ENCODE peak calls at places on chromosome 19, in six cellular contexts. F, V, M, H, X and G are unnamed samples.

GRCh38 chr19:19468424-19469050 is 46.8 kb downstream of the TSSK6 start:
- DNase-seq in F (no peak), V (no peak), M (no peak), H (no peak), X (peak; percentile 43), G (no peak)

GRCh38 chr19:29079331-29079730 is 133.6 kb downstream of the UQCRFS1 start:
- DNase-seq in F (no peak), V (no peak), M (peak; percentile 30), H (no peak), X (no peak), G (no peak)

GRCh38 chr19:6023085-6023682 is 45.2 kb upstream of the RANBP3 start:
- DNase-seq in F (no peak), V (peak; percentile 71), M (no peak), H (no peak), X (peak; percentile 58), G (no peak)

GRCh38 chr19:46732966-46733692 is 12.7 kb upstream of the FKRP start:
- DNase-seq in F (no peak), V (peak; percentile 44), M (no peak), H (no peak), X (peak; percentile 76), G (no peak)

GRCh38 chr19:45515081-45515624 is 7.9 kb downstream of the VASP start:
- DNase-seq in F (no peak), V (no peak), M (no peak), H (no peak), X (no peak), G (no peak)

GRCh38 chr19:54388001-54388802 is 23.5 kb upstream of the LAIR1 start:
- DNase-seq in F (no peak), V (no peak), M (no peak), H (no peak), X (no peak), G (no peak)

GRCh38 chr19:55376381-55376933 is at the start of gene TMEM190:
- DNase-seq in F (peak; percentile 71), V (no peak), M (no peak), H (peak; percentile 76), X (no peak), G (peak; percentile 86)

GRCh38 chr19:12162882-12163806 is at the start of gene ZNF136:
- DNase-seq in F (peak; percentile 97), V (peak; percentile 95), M (peak; percentile 90), H (peak; percentile 93), X (peak; percentile 97), G (peak; percentile 98)

GRCh38 chr19:17041994-17042393 is 15.4 kb upstream of the CPAMD8 start:
- DNase-seq in F (no peak), V (peak; percentile 22), M (no peak), H (no peak), X (peak; percentile 15), G (no peak)

GRCh38 chr19:35641515-35642151 is at the start of gene ETV2:
- DNase-seq in F (peak; percentile 89), V (peak; percentile 42), M (no peak), H (peak; percentile 80), X (peak; percentile 35), G (peak; percentile 86)
- H2BK120ac ChIP-seq in F (no peak within 1 kb of the TSS), V (no peak within 1 kb of the TSS), M (peak within 1 kb of the TSS; percentile 89), H (peak within 1 kb of the TSS; percentile 43), X (peak within 1 kb of the TSS; percentile 86), G (no peak within 1 kb of the TSS)

DNA sequence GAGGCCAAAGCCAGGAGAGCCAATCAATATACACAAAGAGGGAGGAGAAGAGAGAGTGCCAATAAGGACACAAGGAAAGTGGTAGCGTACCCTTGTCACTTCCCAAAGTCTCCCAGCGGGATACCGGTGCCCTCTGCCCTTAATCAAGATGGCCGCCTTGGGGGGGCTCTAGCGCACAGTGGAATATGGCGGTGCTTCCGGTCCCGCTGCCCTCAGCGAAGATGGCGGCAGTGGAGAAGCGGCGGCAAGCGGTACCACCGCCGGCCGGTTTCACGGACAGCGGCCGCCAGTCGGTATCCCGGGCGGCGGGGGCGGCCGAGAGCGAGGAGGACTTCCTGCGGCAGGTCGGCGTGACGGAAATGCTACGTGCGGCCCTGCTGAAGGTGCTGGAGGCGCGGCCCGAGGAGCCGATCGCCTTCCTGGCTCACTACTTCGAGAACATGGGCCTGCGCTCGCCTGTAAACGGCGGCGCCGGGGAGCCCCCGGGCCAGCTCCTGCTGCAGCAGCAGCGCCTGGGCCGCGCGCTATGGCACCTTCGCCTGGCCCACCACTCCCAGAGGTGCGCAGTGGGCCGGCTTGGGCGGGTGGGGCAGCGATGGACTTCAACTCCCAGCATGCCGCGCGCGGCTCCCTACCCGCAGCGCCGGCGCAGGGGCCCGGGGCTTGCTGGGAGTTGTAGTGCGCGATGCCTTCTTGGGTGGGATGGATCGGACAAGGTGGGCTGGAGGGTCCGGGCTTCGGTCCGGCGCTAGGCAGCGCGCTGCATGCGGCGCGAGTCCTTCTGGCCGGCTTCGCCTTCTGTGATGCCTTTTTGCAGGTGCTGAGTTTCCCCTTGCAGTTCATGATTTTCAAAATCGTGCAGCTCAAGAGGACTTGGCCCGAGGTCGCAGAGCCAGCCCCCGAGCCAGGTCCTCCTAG is at the start of gene TPGS1:
- DNase-seq in F (peak; percentile 84), V (peak; percentile 100), M (peak; percentile 99), H (peak; percentile 93), X (peak; percentile 100), G (peak; percentile 88)
- H3K4me1 ChIP-seq in F (no peaks in the 10 kb centered on the region), V (peaks cover 12% of the 10 kb centered on the region), M (peaks cover 16% of the 10 kb centered on the region), H (peaks cover 10% of the 10 kb centered on the region), X (peaks cover 31% of the 10 kb centered on the region), G (peaks cover 6% of the 10 kb centered on the region)

GRCh38 chr19:3611841-3612240 is 5.2 kb upstream of the TBXA2R start:
- DNase-seq in F (no peak), V (no peak), M (no peak), H (no peak), X (no peak), G (no peak)

GRCh38 chr19:3612330-3612729 is 5.7 kb upstream of the TBXA2R start:
- DNase-seq in F (no peak), V (no peak), M (no peak), H (no peak), X (no peak), G (no peak)

GRCh38 chr19:3614858-3615505 is 8.3 kb upstream of the TBXA2R start:
- DNase-seq in F (no peak), V (no peak), M (no peak), H (no peak), X (no peak), G (no peak)

GRCh38 chr19:3613765-3614661 is 7.3 kb upstream of the TBXA2R start:
- DNase-seq in F (no peak), V (no peak), M (no peak), H (no peak), X (no peak), G (no peak)

DNA sequence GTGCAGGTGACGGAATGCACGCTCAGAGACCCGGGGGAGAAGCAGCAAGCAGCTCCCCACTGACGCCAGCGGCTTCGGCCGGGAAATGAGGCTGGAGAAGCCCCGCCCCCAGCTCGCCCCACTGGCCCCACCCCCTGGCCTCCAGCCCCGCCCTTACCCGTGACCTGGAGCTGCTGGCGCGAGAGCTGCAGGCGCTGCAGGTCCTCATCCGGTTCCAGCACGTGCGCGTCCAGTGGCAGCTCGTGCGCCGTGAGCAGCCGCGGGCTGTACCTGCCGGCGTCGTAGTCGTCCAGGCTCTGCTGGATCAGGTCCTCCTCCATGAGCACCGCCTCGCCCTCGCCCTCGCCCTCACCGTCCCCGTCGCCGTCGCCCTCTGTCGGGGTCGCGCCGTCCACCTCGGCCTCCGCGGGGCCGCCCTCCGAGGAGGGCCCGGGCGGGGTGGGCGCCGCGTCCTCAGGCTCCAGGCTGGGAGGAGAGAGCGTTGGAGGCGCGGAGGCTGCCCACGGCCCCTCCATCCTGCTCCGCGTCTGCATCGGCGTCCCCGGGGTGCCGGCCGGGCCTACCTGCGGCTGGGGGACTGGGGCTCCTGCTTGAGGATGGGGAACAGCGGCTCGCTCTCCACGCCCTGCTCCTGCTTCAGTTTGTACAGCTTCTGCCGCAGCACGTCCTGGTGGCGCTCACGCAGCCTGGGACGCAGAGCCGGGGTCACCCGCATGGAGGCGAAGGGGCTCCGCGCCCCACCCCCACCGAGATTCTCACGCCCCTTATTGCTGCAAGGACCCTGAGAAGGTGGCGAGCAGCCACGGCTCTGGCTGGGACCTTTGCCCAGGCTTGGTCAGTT is 6.4 kb upstream of the TBXA2R start:
- DNase-seq in F (peak; percentile 88), V (no peak), M (no peak), H (peak; percentile 77), X (no peak), G (peak; percentile 49)
- H3K23ac ChIP-seq in F (no peak overlapping the region), V (no peak overlapping the region), M (peak overlapping the region; percentile 43), H (no peak overlapping the region), X (no peak overlapping the region), G (no peak overlapping the region)

DNA sequence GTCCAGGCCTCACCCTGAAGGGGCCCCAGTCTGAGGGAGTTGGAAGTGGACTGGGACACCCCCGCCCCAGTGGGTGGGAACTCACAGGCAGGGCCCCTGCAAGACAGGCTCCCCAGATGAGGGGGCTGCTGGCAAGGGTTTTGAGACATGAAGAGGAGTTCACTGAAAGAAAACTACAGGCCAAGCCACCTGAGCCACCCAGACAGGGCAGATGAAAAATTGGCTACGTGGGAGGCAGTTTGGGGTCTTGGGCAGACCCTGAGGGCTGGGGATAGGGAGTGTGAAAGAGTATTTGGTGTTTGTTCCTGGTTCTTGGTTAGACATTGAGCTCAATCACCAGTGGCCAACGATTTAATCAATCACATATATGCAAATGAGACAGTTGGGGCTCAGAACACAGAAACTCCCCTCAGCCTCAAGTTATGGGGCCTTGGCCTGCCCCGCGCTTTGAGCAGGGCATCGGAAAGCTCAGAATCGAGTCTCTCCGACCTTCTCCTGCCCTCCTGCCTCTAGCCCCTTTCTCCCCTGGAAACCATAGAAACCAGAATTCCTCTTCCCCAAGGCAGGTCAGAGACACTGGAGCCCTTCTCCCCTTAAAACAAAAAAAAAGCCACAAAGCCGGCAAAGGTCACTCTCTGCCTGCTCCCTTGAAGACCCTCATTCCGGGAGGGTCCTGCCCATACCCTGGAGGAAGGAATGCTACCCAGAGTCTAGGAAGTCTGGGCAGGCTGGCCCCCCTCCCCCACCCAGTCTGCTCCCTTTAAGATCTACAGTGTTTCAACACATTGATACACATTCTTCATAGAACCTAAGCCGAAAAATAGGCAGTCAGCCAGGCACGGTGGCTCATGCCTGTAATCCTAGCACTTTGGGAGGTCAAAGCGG is 1.3 kb upstream of the ISYNA1 start:
- DNase-seq in F (no peak), V (peak; percentile 77), M (no peak), H (no peak), X (peak; percentile 63), G (no peak)
- H2BK120ac ChIP-seq in F (no peak overlapping the region), V (no peak overlapping the region), M (peak overlapping the region; percentile 81), H (peak overlapping the region; percentile 50), X (no peak overlapping the region), G (no peak overlapping the region)

DNA sequence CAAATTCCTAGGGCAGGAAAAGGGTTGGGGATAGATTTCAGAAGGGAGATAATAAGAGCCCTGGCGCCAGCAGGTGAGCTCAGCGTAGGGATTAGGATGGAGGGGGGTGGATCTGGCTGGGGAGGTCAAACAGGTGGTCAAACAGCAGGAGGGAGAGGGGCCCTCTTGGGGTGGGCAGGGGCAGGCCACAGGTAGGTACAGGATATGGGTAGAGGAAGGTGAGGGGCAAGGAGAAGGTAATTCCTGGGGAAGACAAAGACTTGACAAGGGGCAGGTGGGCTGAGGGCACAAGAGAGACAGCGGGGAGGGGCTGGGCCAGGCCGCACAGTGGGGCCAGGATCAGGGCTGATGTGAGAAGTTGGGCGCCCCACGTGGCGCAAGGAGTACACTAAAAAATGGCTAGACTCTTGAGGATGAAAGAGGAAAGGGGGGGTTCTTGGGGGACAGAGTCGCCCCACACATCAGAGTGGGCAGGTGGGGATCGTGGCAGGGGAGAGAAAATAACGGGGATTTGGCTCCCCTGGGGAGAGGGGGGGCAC is 713 bp downstream of the KRI1 start:
- DNase-seq in F (peak; percentile 53), V (peak; percentile 21), M (peak; percentile 41), H (no peak), X (peak; percentile 60), G (peak; percentile 77)
- H3K4me1 ChIP-seq in F (no peaks in the 10 kb centered on the region), V (peaks cover 2% of the 10 kb centered on the region), M (peaks cover 14% of the 10 kb centered on the region), H (peaks cover 4% of the 10 kb centered on the region), X (peaks cover 23% of the 10 kb centered on the region), G (peaks cover 2% of the 10 kb centered on the region)

GRCh38 chr19:4969772-4970531 is 1.0 kb downstream of the KDM4B start:
- DNase-seq in F (no peak), V (no peak), M (peak; percentile 21), H (peak; percentile 65), X (peak; percentile 65), G (no peak)
- H3K23ac ChIP-seq in F (no peak overlapping the region), V (peak overlapping the region; percentile 86), M (peak overlapping the region; percentile 6), H (no peak overlapping the region), X (peak overlapping the region; percentile 63), G (peak overlapping the region; percentile 81)